ENCODE peak calls at places on chromosome 22, in four cellular contexts. I, G, Q and P are unnamed samples.

GRCh38 chr22:43407591-43407990 is 4.2 kb upstream of the MPPED1 start:
- DNase-seq in I (no peak), G (no peak), Q (no peak), P (no peak)

GRCh38 chr22:49483946-49484345 is 343.7 kb downstream of the BRD1 start:
- DNase-seq in I (no peak), G (no peak), Q (no peak), P (no peak)

GRCh38 chr22:21921729-21922128 is 30.9 kb downstream of the PPM1F start:
- DNase-seq in I (no peak), G (no peak), Q (no peak), P (no peak)

GRCh38 chr22:41332217-41332616 is 30.9 kb downstream of the ZC3H7B start:
- DNase-seq in I (no peak), G (no peak), Q (no peak), P (no peak)

GRCh38 chr22:35995772-35996171 is 32.9 kb downstream of the RBFOX2 start:
- DNase-seq in I (no peak), G (no peak), Q (no peak), P (peak; percentile 88)

GRCh38 chr22:45240810-45241631 is at the start of gene KIAA0930:
- DNase-seq in I (peak; percentile 90), G (peak; percentile 39), Q (peak; percentile 74), P (peak; percentile 92)

GRCh38 chr22:41598891-41599635 is 9.4 kb upstream of the PMM1 start:
- DNase-seq in I (no peak), G (no peak), Q (no peak), P (no peak)

GRCh38 chr22:29268511-29269229 is 602 bp downstream of the EWSR1 start:
- DNase-seq in I (peak; percentile 50), G (peak; percentile 51), Q (peak; percentile 73), P (peak; percentile 90)

GRCh38 chr22:36286096-36286957 is 33.4 kb downstream of the APOL1 start:
- DNase-seq in I (peak; percentile 69), G (peak; percentile 62), Q (peak; percentile 86), P (peak; percentile 75)

GRCh38 chr22:37381489-37381888 is 45.8 kb downstream of the ELFN2 start:
- DNase-seq in I (no peak), G (no peak), Q (no peak), P (no peak)

DNA sequence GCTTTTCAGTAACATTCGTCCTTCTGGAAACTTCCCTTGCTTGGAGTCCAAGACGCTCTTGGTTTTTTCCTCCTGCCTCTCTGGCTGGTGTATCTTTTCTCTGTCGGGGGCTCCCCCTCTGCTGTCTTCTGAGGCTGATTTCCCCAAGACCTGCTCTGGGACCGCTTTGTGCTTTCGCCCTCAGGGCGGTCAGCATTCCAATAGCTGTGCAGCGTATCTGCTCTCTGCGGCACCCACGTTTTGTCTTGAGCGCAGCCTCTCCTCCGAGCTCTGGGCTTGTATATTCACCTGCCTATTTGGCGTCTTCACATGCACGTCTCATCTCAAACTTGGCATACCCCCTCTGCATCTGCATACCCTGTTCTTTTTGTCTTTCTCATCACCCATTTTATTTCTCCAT is 2.4 kb downstream of the GTSE1 start:
- DNase-seq in I (no peak), G (no peak), Q (no peak), P (no peak)
- H3K4me1 ChIP-seq in I (peaks cover 29% of the 10 kb centered on the region), G (peaks cover 20% of the 10 kb centered on the region), Q (peaks cover 8% of the 10 kb centered on the region), P (no peaks in the 10 kb centered on the region)

GRCh38 chr22:48456449-48456848 is 1371.2 kb downstream of the BRD1 start:
- DNase-seq in I (no peak), G (no peak), Q (no peak), P (peak; percentile 4)
- H3K9me3 ChIP-seq in I (no peaks in the 10 kb centered on the region), G (no peaks in the 10 kb centered on the region), Q (no peaks in the 10 kb centered on the region), P (no peaks in the 10 kb centered on the region)

GRCh38 chr22:19853058-19853878 is 1.4 kb downstream of the GNB1L start:
- DNase-seq in I (no peak), G (no peak), Q (no peak), P (no peak)
- H3K4me1 ChIP-seq in I (peaks cover 34% of the 10 kb centered on the region), G (peaks cover 49% of the 10 kb centered on the region), Q (peaks cover 53% of the 10 kb centered on the region), P (no peaks in the 10 kb centered on the region)

GRCh38 chr22:47446331-47446730 is 683.9 kb downstream of the TBC1D22A start:
- DNase-seq in I (no peak), G (no peak), Q (no peak), P (no peak)
- H3K9me3 ChIP-seq in I (no peaks in the 10 kb centered on the region), G (no peaks in the 10 kb centered on the region), Q (no peaks in the 10 kb centered on the region), P (no peaks in the 10 kb centered on the region)